ENCODE peak calls at places on chromosomes 4 and X, in six cellular contexts. B is T-helper 2 cell; Q is activated CD4-positive, alpha-beta T cell treated with anti-CD3 and anti-CD28 coated beads for 24 hours; D is occipital lobe; U is NCI-H1092; S is CD8-positive, alpha-beta T cell. L is an unnamed sample.

GRCh38 chr4:56086073-56086521 is 137.4 kb downstream of the CEP135 start:
- DNase-seq in B (no peak), Q (no peak), D (no peak), U (peak), S (no peak), L (no peak)

GRCh38 chr4:67558493-67558892 is at the start of gene STAP1:
- DNase-seq in B (no peak), Q (no peak), D (no peak), U (no peak), S (no peak), L (no peak)

GRCh38 chrX:30888526-30889146 is 418 bp downstream of the TAB3 start:
- DNase-seq in B (no peak), Q (no peak), D (peak), U (no peak), S (no peak), L (peak)

GRCh38 chr4:53199356-53199755 is 166.5 kb downstream of the SCFD2 start:
- DNase-seq in B (no peak), Q (no peak), D (no peak), U (no peak), S (no peak), L (no peak)

GRCh38 chr4:71156616-71157015 is 163.2 kb downstream of the DCK start:
- DNase-seq in B (no peak), Q (no peak), D (no peak), U (no peak), S (no peak), L (no peak)

GRCh38 chrX:45404206-45404605 is 203.5 kb upstream of the DIPK2B start:
- DNase-seq in B (no peak), Q (no peak), D (no peak), U (no peak), S (no peak), L (no peak)

GRCh38 chr4:162163892-162164759 is at the start of gene FSTL5:
- DNase-seq in B (no peak), Q (peak), D (peak), U (peak), S (peak), L (no peak)

GRCh38 chr4:84474107-84474506 is 25.0 kb downstream of the NKX6-1 start:
- DNase-seq in B (no peak), Q (no peak), D (no peak), U (no peak), S (no peak), L (no peak)

GRCh38 chr4:26161030-26161824 is 159.6 kb upstream of the RBPJ start:
- DNase-seq in B (no peak), Q (no peak), D (no peak), U (peak), S (no peak), L (no peak)

GRCh38 chr4:142110136-142110535 is 473.8 kb downstream of the IL15 start:
- DNase-seq in B (no peak), Q (no peak), D (no peak), U (no peak), S (no peak), L (no peak)

GRCh38 chr4:99536148-99536728 is 25.4 kb downstream of the C4orf17 start:
- DNase-seq in B (no peak), Q (no peak), D (no peak), U (no peak), S (no peak), L (no peak)

GRCh38 chrX:135982860-135983259 is 2.4 kb upstream of the SLC9A6 start:
- DNase-seq in B (no peak), Q (no peak), D (no peak), U (no peak), S (no peak), L (no peak)

GRCh38 chrX:54359408-54359807 is 1.6 kb upstream of the WNK3 start:
- DNase-seq in B (no peak), Q (no peak), D (no peak), U (no peak), S (no peak), L (no peak)

GRCh38 chrX:54922547-54922946 is 1.9 kb downstream of the TRO start:
- DNase-seq in B (no peak), Q (no peak), D (no peak), U (no peak), S (no peak), L (no peak)

GRCh38 chr4:42339935-42340406 is 57.3 kb upstream of the SHISA3 start:
- DNase-seq in B (no peak), Q (no peak), D (no peak), U (no peak), S (no peak), L (no peak)

GRCh38 chrX:22616867-22617266 is 344.2 kb downstream of the CBLL2 start:
- DNase-seq in B (no peak), Q (no peak), D (no peak), U (no peak), S (no peak), L (no peak)

GRCh38 chr4:185941476-185941875 is 127.5 kb upstream of the TLR3 start:
- DNase-seq in B (no peak), Q (no peak), D (no peak), U (no peak), S (no peak), L (no peak)

GRCh38 chr4:5685296-5685695 is 23.1 kb downstream of the EVC2 start:
- DNase-seq in B (no peak), Q (no peak), D (no peak), U (no peak), S (no peak), L (no peak)

L was measured in activated CD8-positive, alpha-beta memory T cell treated with anti-CD3 and anti-CD28 coated beads for 48 hours.